ENCODE peak calls at places on chromosome 11, in six cellular contexts. X is H4, G is fibroblast of gingiva, E is neural crest cell, C is NCI-H774, H is NCI-H1694 treated with DMSO at 0.1 percent for 48 hours. N is an unnamed sample.

GRCh38 chr11:65522640-65523322 is 2.1 kb upstream of the SCYL1 start:
- DNase-seq in X (no peak), G (no peak), C (no peak), H (no peak), E (no peak), N (peak)

GRCh38 chr11:76803023-76803422 is 19.9 kb downstream of the TSKU start:
- DNase-seq in X (no peak), E (no peak), C (no peak), G (peak), H (no peak), N (no peak)

GRCh38 chr11:72229336-72229924 is 4.9 kb downstream of the INPPL1 start:
- DNase-seq in X (no peak), E (no peak), G (no peak), H (no peak), C (no peak), N (no peak)

GRCh38 chr11:113814181-113814580 is 34.6 kb downstream of the CLDN25 start:
- DNase-seq in E (no peak), X (no peak), G (no peak), H (no peak), C (no peak), N (no peak)

GRCh38 chr11:36000616-36001190 is 56.8 kb downstream of the LDLRAD3 start:
- DNase-seq in H (no peak), X (no peak), G (no peak), E (no peak), C (no peak), N (no peak)

GRCh38 chr11:34620820-34621792 is at the start of gene EHF:
- DNase-seq in G (no peak), C (peak), H (no peak), X (no peak), E (no peak), N (no peak)

GRCh38 chr11:22828373-22828772 is 1.2 kb downstream of the SVIP start:
- DNase-seq in X (no peak), C (no peak), G (no peak), H (peak), E (no peak), N (peak)

GRCh38 chr11:63613517-63614135 is 607 bp downstream of the PLAAT3 start:
- DNase-seq in G (no peak), E (no peak), C (no peak), X (no peak), H (no peak), N (no peak)

GRCh38 chr11:104332110-104332509 is 168.2 kb upstream of the PDGFD start:
- DNase-seq in C (no peak), E (peak), G (no peak), H (no peak), X (peak), N (no peak)

N was measured in SK-N-DZ.